ENCODE peak calls at places on chromosomes 6 and 20, in eight cellular contexts. B, F, C, Q, M, J, I and S are unnamed samples.
A peak's percentile ranks its signal among the peaks of the same experiment; 100 is the strongest.

GRCh38 chr20:56575961-56576360 is 42.9 kb downstream of the FAM209B start:
- DNase-seq in Q (no peak), I (no peak), M (no peak), J (no peak), F (no peak), C (peak; percentile 39), B (no peak), S (no peak)

GRCh38 chr20:23540624-23541023 is 27.7 kb downstream of the CST9L start:
- DNase-seq in I (peak; percentile 69), M (no peak), Q (no peak), J (no peak), F (no peak), B (no peak), C (no peak), S (no peak)

GRCh38 chr6:144661101-144661806 is 376.1 kb downstream of the UTRN start:
- DNase-seq in I (no peak), B (no peak), Q (peak; percentile 97), M (no peak), F (no peak), J (no peak), C (no peak), S (no peak)

GRCh38 chr6:107576852-107577251 is 86.9 kb downstream of the SOBP start:
- DNase-seq in C (no peak), M (no peak), Q (no peak), F (no peak), B (no peak), I (peak; percentile 66), J (no peak), S (no peak)

GRCh38 chr20:48165401-48165685 is 380.1 kb upstream of the SULF2 start:
- DNase-seq in Q (no peak), M (no peak), C (no peak), J (no peak), B (no peak), I (no peak), F (no peak), S (no peak)

GRCh38 chr20:4726710-4727391 is 5.1 kb downstream of the PRND start:
- DNase-seq in F (peak; percentile 33), I (no peak), B (no peak), C (peak; percentile 49), J (no peak), Q (no peak), M (no peak), S (no peak)

GRCh38 chr6:3825851-3826581 is 23.2 kb upstream of the FAM50B start:
- DNase-seq in I (peak; percentile 94), M (no peak), Q (no peak), F (no peak), J (peak; percentile 90), C (peak; percentile 84), B (peak; percentile 89), S (no peak)

GRCh38 chr6:30557683-30557981 is 537 bp downstream of the PRR3 start:
- DNase-seq in Q (no peak), I (no peak), F (no peak), C (no peak), J (no peak), M (peak; percentile 24), B (no peak), S (no peak)

GRCh38 chr6:112330071-112330876 is 16.9 kb upstream of the RFPL4B start:
- DNase-seq in F (no peak), C (no peak), I (peak; percentile 74), M (no peak), J (no peak), B (no peak), Q (peak; percentile 40), S (peak; percentile 72)

GRCh38 chr6:16318538-16318937 is 80.2 kb downstream of the GMPR start:
- DNase-seq in Q (no peak), B (no peak), M (no peak), I (no peak), C (no peak), J (peak; percentile 23), F (no peak), S (no peak)

GRCh38 chr20:38751360-38751976 is 3.2 kb downstream of the ACTR5 start:
- DNase-seq in Q (peak; percentile 71), C (no peak), M (no peak), F (no peak), I (peak; percentile 41), B (no peak), J (no peak), S (peak; percentile 34)

GRCh38 chr6:118372413-118372812 is 175.7 kb upstream of the PLN start:
- DNase-seq in B (no peak), C (no peak), J (no peak), F (no peak), I (no peak), Q (no peak), M (no peak), S (peak; percentile 85)

GRCh38 chr6:111550953-111551352 is 54.7 kb downstream of the TRAF3IP2 start:
- DNase-seq in J (no peak), I (no peak), C (no peak), B (no peak), M (no peak), Q (peak; percentile 41), F (no peak), S (no peak)

GRCh38 chr20:44714701-44715494 is at the start of gene CCN5:
- DNase-seq in B (peak; percentile 92), M (no peak), J (no peak), F (no peak), Q (no peak), I (peak; percentile 81), C (peak; percentile 85), S (peak; percentile 12)

GRCh38 chr6:158762787-158763439 is 56.3 kb downstream of the EZR start:
- DNase-seq in M (no peak), B (peak; percentile 48), Q (no peak), F (no peak), C (no peak), I (no peak), J (no peak), S (no peak)

GRCh38 chr6:73451166-73452106 is 661 bp downstream of the CGAS start:
- DNase-seq in J (no peak), Q (peak; percentile 91), F (peak; percentile 10), M (peak; percentile 25), I (peak; percentile 38), B (no peak), C (peak; percentile 62), S (peak; percentile 39)

GRCh38 chr6:44556046-44556445 is 168.5 kb downstream of the CDC5L start:
- DNase-seq in M (no peak), I (no peak), J (no peak), F (no peak), Q (peak; percentile 5), C (no peak), B (no peak), S (no peak)

GRCh38 chr6:124882580-124883393 is 79.5 kb upstream of the RNF217 start:
- DNase-seq in B (no peak), J (no peak), F (no peak), I (peak; percentile 93), Q (no peak), C (no peak), M (no peak), S (no peak)

GRCh38 chr6:33212857-33213165 is 4.5 kb downstream of the RING1 start:
- DNase-seq in C (no peak), M (no peak), F (no peak), J (no peak), I (no peak), Q (no peak), B (no peak), S (no peak)

GRCh38 chr6:27772261-27773001 is 139.8 kb downstream of the OR2B2 start:
- DNase-seq in Q (peak; percentile 85), C (peak; percentile 88), F (peak; percentile 79), I (no peak), M (peak; percentile 79), J (peak; percentile 51), B (peak; percentile 94), S (peak; percentile 84)

GRCh38 chr6:131419698-131420097 is 153.3 kb upstream of the ARG1 start:
- DNase-seq in C (no peak), B (no peak), F (no peak), Q (peak; percentile 59), I (no peak), J (no peak), M (no peak), S (no peak)